ENCODE peak calls at places on chromosomes 7 and 10, in four cellular contexts. O, Z, Q and V are unnamed samples.

GRCh38 chr7:10632707-10633106 is 341.0 kb upstream of the PHF14 start:
- DNase-seq in O (no peak), Q (no peak), Z (no peak), V (no peak)

GRCh38 chr10:108031505-108031904 is 867.0 kb upstream of the SORCS1 start:
- DNase-seq in O (no peak), Z (no peak), Q (no peak), V (no peak)

GRCh38 chr10:88901610-88902327 is 21.7 kb downstream of the STAMBPL1 start:
- DNase-seq in Q (no peak), O (no peak), Z (no peak), V (no peak)

GRCh38 chr7:44307905-44308740 is 17.3 kb downstream of the CAMK2B start:
- DNase-seq in Q (no peak), Z (no peak), O (no peak), V (peak; percentile 19)

GRCh38 chr7:51847461-51848134 is 531.0 kb upstream of the COBL start:
- DNase-seq in Z (no peak), Q (peak; percentile 70), O (no peak), V (no peak)

GRCh38 chr10:57692255-57692980 is 575.3 kb downstream of the IPMK start:
- DNase-seq in O (no peak), Z (no peak), Q (no peak), V (no peak)

GRCh38 chr10:131983780-131984179 is 2.1 kb upstream of the BNIP3 start:
- DNase-seq in O (no peak), Q (no peak), Z (no peak), V (no peak)

GRCh38 chr10:78194539-78195402 is 161.1 kb downstream of the RPS24 start:
- DNase-seq in O (peak; percentile 54), Q (no peak), Z (no peak), V (no peak)

GRCh38 chr7:150357277-150357676 is 11.3 kb upstream of the REPIN1 start:
- DNase-seq in Q (no peak), Z (no peak), O (no peak), V (no peak)

GRCh38 chr7:114508096-114508495 is 93.5 kb downstream of the FOXP2 start:
- DNase-seq in O (no peak), Z (no peak), Q (no peak), V (no peak)

GRCh38 chr10:82943142-82943541 is 1068.1 kb downstream of the NRG3 start:
- DNase-seq in Q (no peak), O (no peak), Z (no peak), V (no peak)

GRCh38 chr10:71604324-71605018 is 115.1 kb downstream of the C10orf105 start:
- DNase-seq in Q (no peak), O (no peak), Z (no peak), V (no peak)

GRCh38 chr10:100186813-100187212 is 984 bp upstream of the ERLIN1 start:
- DNase-seq in Z (peak; percentile 17), O (no peak), Q (no peak), V (no peak)

GRCh38 chr7:156559001-156559400 is 81.6 kb upstream of the RNF32 start:
- DNase-seq in O (no peak), Z (no peak), Q (no peak), V (no peak)

GRCh38 chr10:71396084-71396713 is 521 bp upstream of the CDH23 start:
- DNase-seq in O (peak; percentile 25), Z (peak; percentile 60), Q (peak; percentile 85), V (peak; percentile 70)

GRCh38 chr10:71638087-71638576 is 81.4 kb downstream of the C10orf105 start:
- DNase-seq in Z (peak; percentile 46), Q (peak; percentile 56), O (no peak), V (peak; percentile 41)

GRCh38 chr7:41567350-41568114 is 135.4 kb downstream of the INHBA start:
- DNase-seq in Z (no peak), Q (no peak), O (no peak), V (no peak)

GRCh38 chr7:86747698-86748097 is 104.0 kb downstream of the GRM3 start:
- DNase-seq in O (peak; percentile 60), Q (no peak), Z (no peak), V (no peak)

GRCh38 chr7:111763221-111763791 is 201.0 kb upstream of the IMMP2L start:
- DNase-seq in O (peak; percentile 43), Q (peak; percentile 51), Z (no peak), V (no peak)

GRCh38 chr7:37369904-37370303 is 78.8 kb downstream of the ELMO1 start:
- DNase-seq in O (no peak), Q (no peak), Z (peak; percentile 28), V (no peak)

GRCh38 chr10:9334270-9334669 is 1279.8 kb downstream of the GATA3 start:
- DNase-seq in Q (no peak), O (no peak), Z (no peak), V (no peak)

GRCh38 chr10:84224411-84225028 is 824 bp downstream of the LRIT2 start:
- DNase-seq in Q (peak; percentile 76), O (no peak), Z (no peak), V (no peak)